ENCODE peak calls at places on chromosomes 2 and 18, in four cellular contexts. J is Panc1, H is HepG2, A is HCT116. P is an unnamed sample. For H3K27me3, the result is how much of the 10 kb centered on the place peaks cover.

GRCh38 chr2:137194111-137194510 is 428.8 kb downstream of the THSD7B start:
- ATAC-seq in H (no peak), J (no peak), A (no peak), P (no peak)

GRCh38 chr2:35891936-35892335 is 463.6 kb upstream of the CRIM1 start:
- ATAC-seq in A (no peak), H (no peak), J (no peak), P (no peak)

GRCh38 chr2:85312404-85312803 is 15.4 kb downstream of the TGOLN2 start:
- ATAC-seq in H (no peak), A (no peak), J (no peak), P (no peak)

GRCh38 chr2:66582975-66583842 is 148.3 kb downstream of the MEIS1 start:
- ATAC-seq in J (no peak), A (no peak), H (no peak), P (no peak)

GRCh38 chr2:76760367-76760704 is 761.8 kb downstream of the LRRTM4 start:
- ATAC-seq in A (no peak), J (no peak), H (no peak), P (no peak)

GRCh38 chr2:120526047-120526562 is 180.2 kb downstream of the INHBB start:
- ATAC-seq in H (no peak), A (no peak), J (no peak), P (peak)

GRCh38 chr2:47039913-47040562 is 115.1 kb downstream of the STPG4 start:
- ATAC-seq in A (no peak), H (no peak), J (no peak), P (no peak)

GRCh38 chr2:60336442-60337141 is 216.9 kb downstream of the BCL11A start:
- ATAC-seq in H (no peak), J (no peak), A (peak), P (no peak)

GRCh38 chr2:68775272-68775847 is 40.7 kb downstream of the ARHGAP25 start:
- ATAC-seq in H (no peak), A (no peak), J (no peak), P (no peak)

GRCh38 chr2:48124592-48124991 is 218.3 kb upstream of the FBXO11 start:
- ATAC-seq in H (no peak), J (no peak), A (no peak), P (no peak)

GRCh38 chr2:182359027-182360011 is 67.5 kb downstream of the PDE1A start:
- ATAC-seq in J (no peak), A (no peak), H (no peak), P (peak)

GRCh38 chr2:37323176-37323575 is 1.5 kb downstream of the PRKD3 start:
- ATAC-seq in A (no peak), H (no peak), J (no peak), P (no peak)

GRCh38 chr2:238427435-238428162 is 872 bp downstream of the ASB1 start:
- ATAC-seq in H (peak), J (peak), A (peak), P (peak)

GRCh38 chr2:239073270-239073669 is 225.4 kb downstream of the TWIST2 start:
- ATAC-seq in A (no peak), H (no peak), J (no peak), P (no peak)

GRCh38 chr18:32612651-32613050 is 142.0 kb upstream of the GAREM1 start:
- ATAC-seq in A (no peak), J (no peak), H (peak), P (no peak)

GRCh38 chr2:8680931-8681760 is 710 bp upstream of the ID2 start:
- ATAC-seq in J (no peak), A (no peak), H (peak), P (no peak)

GRCh38 chr2:120598416-120598815 is 137.3 kb upstream of the GLI2 start:
- ATAC-seq in A (no peak), H (no peak), J (no peak), P (no peak)

DNA sequence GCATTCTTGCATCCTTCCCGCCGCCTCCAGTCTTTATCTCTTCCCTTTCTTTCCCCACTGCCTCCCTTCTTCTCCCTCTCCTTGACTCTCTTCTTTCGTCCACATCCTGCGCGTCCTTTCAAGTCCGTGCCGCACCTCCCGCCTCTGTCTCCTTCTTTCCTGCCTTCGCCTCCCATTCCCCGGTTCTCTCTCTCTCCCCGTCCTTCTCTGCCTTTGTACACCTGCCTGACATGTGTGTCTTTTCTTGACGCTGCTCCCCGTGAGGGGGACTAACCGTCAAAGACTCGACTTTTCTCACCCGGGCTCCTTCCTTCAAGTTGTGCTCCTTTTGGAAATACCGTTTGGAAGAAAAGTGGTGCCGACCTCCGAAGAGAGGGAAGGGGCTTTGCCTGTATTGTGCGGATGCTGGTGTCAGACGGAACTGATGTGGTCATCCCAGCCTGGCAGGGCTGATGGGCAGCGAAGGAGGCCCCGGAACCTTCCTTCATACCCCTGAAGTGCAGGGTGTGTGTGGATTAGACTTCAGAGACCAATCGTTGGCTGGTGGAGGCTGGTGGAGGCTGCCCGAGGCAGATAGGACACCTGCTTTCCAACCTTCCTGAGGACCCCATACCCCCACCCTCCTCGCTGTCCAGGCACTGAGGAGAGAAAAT is 898 bp downstream of the TMEM178A start:
- ATAC-seq in H (peak), A (no peak), J (peak), P (peak)
- H3K4me3 ChIP-seq in H (peak), A (no peak), J (peak), P (peak)

GRCh38 chr2:88253997-88254396 is 83.9 kb downstream of the THNSL2 start:
- ATAC-seq in J (no peak), A (no peak), H (no peak), P (no peak)
- H3K27me3 ChIP-seq in J (under half), A (under half), H (under half), P (under half)

DNA sequence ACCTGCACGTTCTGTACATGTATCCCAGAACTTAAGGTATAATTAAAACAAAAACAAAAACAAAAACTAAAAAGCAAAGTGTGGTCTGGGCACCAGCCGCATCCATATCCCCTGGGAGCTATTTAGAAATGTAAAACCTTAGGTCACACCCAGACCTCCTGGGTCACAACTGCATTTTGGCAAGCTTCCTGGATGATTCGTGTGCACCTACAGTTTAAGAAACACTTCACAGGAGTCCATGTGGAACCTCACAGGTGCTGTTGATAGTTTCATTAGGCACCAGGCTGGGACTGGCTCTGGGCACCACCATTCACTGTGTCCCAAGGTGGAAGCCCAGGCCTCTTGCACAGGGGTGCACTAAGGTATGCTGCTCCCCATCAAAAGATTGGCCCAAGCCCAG is 103.6 kb upstream of the BOD1L2 start:
- ATAC-seq in H (no peak), J (no peak), A (no peak), P (no peak)
- TF ChIP-seq POLR2AphosphoS5 in H (no peak), J (no peak), A (no peak), P (no peak)

DNA sequence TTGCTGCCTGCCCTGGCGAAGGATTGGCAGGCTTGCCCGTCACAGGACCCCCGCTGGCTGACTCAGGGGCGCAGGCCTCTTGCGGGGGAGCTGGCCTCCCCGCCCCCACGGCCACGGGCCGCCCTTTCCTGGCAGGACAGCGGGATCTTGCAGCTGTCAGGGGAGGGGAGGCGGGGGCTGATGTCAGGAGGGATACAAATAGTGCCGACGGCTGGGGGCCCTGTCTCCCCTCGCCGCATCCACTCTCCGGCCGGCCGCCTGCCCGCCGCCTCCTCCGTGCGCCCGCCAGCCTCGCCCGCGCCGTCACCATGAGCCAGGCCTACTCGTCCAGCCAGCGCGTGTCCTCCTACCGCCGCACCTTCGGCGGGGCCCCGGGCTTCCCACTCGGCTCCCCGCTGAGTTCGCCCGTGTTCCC is at the start of gene DES:
- ATAC-seq in H (no peak), A (no peak), J (no peak), P (peak)
- H3K4me3 ChIP-seq in H (no peak), A (no peak), J (no peak), P (peak)

GRCh38 chr2:13819896-13820295 is 812.6 kb upstream of the LRATD1 start:
- ATAC-seq in H (no peak), J (no peak), A (no peak), P (no peak)

GRCh38 chr2:13822365-13822764 is 810.2 kb upstream of the LRATD1 start:
- ATAC-seq in A (no peak), H (no peak), J (no peak), P (no peak)

GRCh38 chr2:13818002-13818401 is 814.5 kb upstream of the LRATD1 start:
- ATAC-seq in H (no peak), A (no peak), J (no peak), P (no peak)

DNA sequence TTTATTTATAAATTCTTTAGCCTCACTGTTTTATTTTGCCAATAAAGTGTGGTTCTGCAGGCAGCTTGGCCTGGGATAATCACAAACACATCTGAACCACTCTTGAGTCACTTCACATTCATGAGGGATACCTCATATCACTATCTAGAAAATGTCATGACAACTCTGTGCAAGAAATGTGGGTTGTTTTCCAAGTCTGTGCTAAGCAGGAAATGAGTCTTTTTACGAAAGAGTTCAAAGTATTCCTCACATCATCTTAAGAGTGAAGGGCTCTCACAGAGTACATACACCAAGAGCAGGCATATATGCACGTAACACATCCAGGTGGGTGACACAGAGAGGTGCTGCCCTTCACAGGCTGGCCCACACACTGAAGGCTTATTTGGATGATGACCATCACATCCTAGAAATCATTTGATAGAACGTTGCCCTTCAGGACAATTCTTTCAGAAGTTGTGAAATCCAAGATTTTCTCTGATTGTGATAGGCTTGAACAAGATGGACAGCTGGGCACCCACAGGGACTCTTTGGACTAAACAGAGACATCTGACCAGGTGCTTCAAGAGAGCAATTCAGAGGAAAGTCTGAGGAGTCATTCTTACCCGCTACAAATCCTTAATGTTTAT is 811.1 kb upstream of the LRATD1 start:
- ATAC-seq in J (no peak), H (no peak), A (no peak), P (no peak)
- H3K27me3 ChIP-seq in J (under half), H (under half), A (under half), P (under half)

P was measured in gastroesophageal sphincter.